ENCODE peak calls at places on chromosomes 13 and 19, in seven cellular contexts. O, L, E, C, I, X and F are unnamed samples.

GRCh38 chr19:12139885-12140544 is at the start of gene ZNF20:
- DNase-seq in O (peak; percentile 92), L (peak; percentile 92), E (peak; percentile 32), C (peak; percentile 90), I (peak; percentile 90), X (peak; percentile 67), F (peak; percentile 91)

GRCh38 chr19:55113570-55114039 is 3.8 kb downstream of the PPP1R12C start:
- DNase-seq in O (no peak), L (peak; percentile 53), E (no peak), C (peak; percentile 38), I (peak; percentile 88), X (no peak), F (peak; percentile 92)

GRCh38 chr13:110936519-110936918 is 21.6 kb upstream of the ANKRD10 start:
- DNase-seq in O (no peak), L (no peak), E (no peak), C (no peak), I (no peak), X (no peak), F (no peak)

GRCh38 chr13:97127842-97128241 is 94.3 kb upstream of the MBNL2 start:
- DNase-seq in O (no peak), L (no peak), E (no peak), C (peak; percentile 40), I (no peak), X (no peak), F (no peak)

GRCh38 chr19:6459356-6460098 is at the start of gene SLC25A23:
- DNase-seq in O (peak; percentile 33), L (peak; percentile 89), E (peak; percentile 61), C (peak; percentile 46), I (peak; percentile 75), X (peak; percentile 40), F (peak; percentile 64)

GRCh38 chr19:13613447-13613846 is 107.2 kb upstream of the CACNA1A start:
- DNase-seq in O (no peak), L (no peak), E (no peak), C (no peak), I (no peak), X (no peak), F (no peak)

GRCh38 chr13:41649659-41650058 is 192.3 kb downstream of the RGCC start:
- DNase-seq in O (no peak), L (peak; percentile 11), E (peak; percentile 22), C (peak; percentile 41), I (peak; percentile 52), X (no peak), F (peak; percentile 38)

GRCh38 chr13:37652596-37652995 is 54.0 kb upstream of the POSTN start:
- DNase-seq in O (no peak), L (no peak), E (no peak), C (no peak), I (no peak), X (no peak), F (peak; percentile 58)

GRCh38 chr13:39655041-39655568 is 357 bp upstream of the COG6 start:
- DNase-seq in O (no peak), L (peak; percentile 1), E (no peak), C (no peak), I (no peak), X (no peak), F (no peak)

GRCh38 chr19:55441692-55442321 is 1.3 kb downstream of the SHISA7 start:
- DNase-seq in O (no peak), L (peak; percentile 71), E (no peak), C (no peak), I (no peak), X (no peak), F (no peak)

GRCh38 chr19:57406516-57407123 is 4.3 kb upstream of the ZNF17 start:
- DNase-seq in O (peak; percentile 44), L (peak; percentile 67), E (peak; percentile 32), C (peak; percentile 65), I (peak; percentile 47), X (peak; percentile 17), F (peak; percentile 45)

GRCh38 chr13:98557934-98558630 is 18.8 kb downstream of the STK24 start:
- DNase-seq in O (no peak), L (no peak), E (no peak), C (no peak), I (no peak), X (no peak), F (peak; percentile 75)
- H2AFZ ChIP-seq in O (no peak overlapping the region), L (no peak overlapping the region), E (no peak overlapping the region), C (no peak overlapping the region), I (no peak overlapping the region), X (no peak overlapping the region), F (no peak overlapping the region)

GRCh38 chr19:5271145-5271544 is 69.5 kb downstream of the PTPRS start:
- DNase-seq in O (no peak), L (no peak), E (no peak), C (no peak), I (no peak), X (no peak), F (no peak)

GRCh38 chr19:5265260-5265659 is 75.4 kb downstream of the PTPRS start:
- DNase-seq in O (no peak), L (no peak), E (no peak), C (no peak), I (no peak), X (no peak), F (no peak)

GRCh38 chr19:5269926-5270325 is 70.7 kb downstream of the PTPRS start:
- DNase-seq in O (no peak), L (no peak), E (no peak), C (no peak), I (no peak), X (no peak), F (no peak)

GRCh38 chr19:5268801-5269200 is 71.8 kb downstream of the PTPRS start:
- DNase-seq in O (no peak), L (no peak), E (no peak), C (no peak), I (no peak), X (no peak), F (no peak)

GRCh38 chr19:5269279-5269678 is 71.3 kb downstream of the PTPRS start:
- DNase-seq in O (no peak), L (no peak), E (no peak), C (no peak), I (no peak), X (no peak), F (no peak)
- TF ChIP-seq POLR2A in O (no peak), L (no peak), E (no peak), C (no peak), I (no peak), X (no peak), F (no peak)

GRCh38 chr13:60392136-60392535 is 4.9 kb upstream of the TDRD3 start:
- DNase-seq in O (no peak), L (no peak), E (no peak), C (no peak), I (no peak), X (no peak), F (no peak)
- H2AFZ ChIP-seq in O (no peak overlapping the region), L (peak overlapping the region; percentile 33), E (peak overlapping the region; percentile 1), C (no peak overlapping the region), I (no peak overlapping the region), X (no peak overlapping the region), F (no peak overlapping the region)

DNA sequence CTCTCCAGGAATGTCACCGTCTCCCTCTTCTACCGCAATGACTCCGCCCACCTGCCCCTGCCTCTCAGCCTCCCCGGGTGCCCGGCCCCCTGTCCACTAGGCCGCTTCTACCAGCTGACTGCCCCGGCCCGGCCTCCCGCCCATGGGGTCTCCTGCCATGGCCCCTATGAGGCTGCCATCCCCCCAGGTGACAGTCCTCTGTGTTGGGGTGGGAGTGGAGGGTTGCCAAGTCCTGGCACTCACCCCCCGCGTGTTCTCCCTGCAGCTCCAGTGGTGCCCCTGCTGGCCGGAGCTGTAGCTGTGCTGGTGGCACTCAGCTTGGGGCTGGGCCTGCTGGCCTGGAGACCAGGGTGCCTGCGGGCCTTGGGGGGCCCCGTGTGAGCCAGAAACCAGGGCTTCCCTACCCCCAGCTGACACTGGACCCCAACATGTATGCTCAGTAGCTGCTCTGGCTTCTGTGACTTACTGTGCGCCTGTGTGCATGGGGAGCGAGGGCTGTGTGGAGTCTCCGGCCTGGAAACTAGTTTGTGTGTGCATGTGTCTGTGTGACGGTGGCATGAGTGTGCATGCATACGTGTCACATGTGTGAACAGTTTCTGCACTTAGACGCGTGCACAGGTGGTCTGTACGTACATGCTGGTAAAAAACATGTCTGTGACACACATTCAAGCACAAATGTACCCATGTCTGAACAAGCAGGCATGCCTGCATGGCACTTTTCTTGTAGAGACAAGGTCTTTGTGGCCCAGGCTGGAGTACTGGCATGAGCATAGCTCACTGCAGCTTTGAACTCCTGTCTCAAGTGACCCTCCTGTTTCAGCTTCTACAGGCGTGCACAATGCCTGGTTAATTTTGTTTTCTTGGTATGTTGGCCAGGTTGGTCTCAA is 4.8 kb downstream of the ACP4 start:
- DNase-seq in O (no peak), L (peak; percentile 56), E (no peak), C (no peak), I (no peak), X (no peak), F (no peak)
- TF ChIP-seq POLR2A in O (peak; percentile 75), L (peak; percentile 82), E (peak; percentile 45), C (peak; percentile 76), I (peak; percentile 65), X (peak; percentile 82), F (no peak)

DNA sequence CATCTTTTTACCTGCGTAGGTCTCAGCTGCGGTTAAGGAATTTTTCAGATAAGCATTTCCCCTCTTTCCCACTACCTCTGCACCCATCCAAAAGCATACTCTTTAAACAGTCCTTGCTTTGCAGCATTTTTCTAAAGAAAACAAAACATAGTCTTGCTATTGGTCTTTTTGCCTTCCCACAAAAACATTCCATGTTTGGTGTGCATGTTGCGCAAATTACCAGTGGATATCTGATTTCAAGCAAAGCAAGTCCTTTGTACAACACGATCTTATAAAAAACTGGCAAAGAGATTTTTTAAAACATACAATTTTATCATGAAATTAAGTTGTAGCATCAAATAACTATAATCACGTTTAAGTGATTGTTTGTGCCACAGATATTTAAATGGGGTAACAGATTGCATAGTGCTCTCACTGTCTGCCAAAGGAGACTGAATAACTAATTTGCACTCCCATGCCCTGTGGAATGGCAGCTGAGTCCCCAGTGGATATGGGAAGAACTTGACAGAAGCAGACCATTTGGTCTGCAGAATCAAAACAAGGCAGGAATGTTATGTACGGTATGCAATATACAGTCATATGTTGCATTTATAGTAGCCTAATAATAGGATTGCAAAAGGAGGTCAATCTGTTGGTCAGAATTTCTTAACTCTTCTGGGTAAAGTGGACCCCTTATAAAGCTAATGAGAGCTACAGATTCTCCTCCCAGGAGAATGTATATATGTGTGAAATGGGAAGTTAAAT is 285.7 kb downstream of the TBC1D4 start:
- DNase-seq in O (no peak), L (no peak), E (no peak), C (no peak), I (no peak), X (no peak), F (peak; percentile 8)
- H2AFZ ChIP-seq in O (no peak overlapping the region), L (no peak overlapping the region), E (no peak overlapping the region), C (no peak overlapping the region), I (no peak overlapping the region), X (no peak overlapping the region), F (no peak overlapping the region)